ENCODE peak calls at places on chromosomes 16 and 17, in ten cellular contexts. U is GM23338, Q is foreskin fibroblast, Y is endodermal cell, X is AG04450, T is ovary, E is PC-9, I is AG10803, C is mammary epithelial cell, H is astrocyte of the spinal cord. W is an unnamed sample.
A peak's percentile ranks its signal among the peaks of the same experiment; 100 is the strongest.

GRCh38 chr16:81497690-81498089 is 53.1 kb downstream of the CMIP start:
- DNase-seq in T (no peak), I (no peak), E (no peak), H (no peak), U (peak; percentile 34), Y (no peak), X (no peak), C (no peak), Q (no peak), W (no peak)

GRCh38 chr16:22813223-22813945 is 578 bp upstream of the HS3ST2 start:
- DNase-seq in I (peak; percentile 23), U (peak; percentile 93), Y (peak; percentile 97), H (peak; percentile 21), E (no peak), C (peak; percentile 93), T (no peak), X (no peak), Q (peak; percentile 53), W (peak; percentile 86)

GRCh38 chr17:40209404-40210093 is 9.6 kb upstream of the WIPF2 start:
- DNase-seq in E (no peak), Q (no peak), X (no peak), C (no peak), I (peak; percentile 92), U (no peak), H (peak; percentile 24), T (no peak), Y (no peak), W (no peak)

GRCh38 chr17:3531266-3532101 is 26.1 kb downstream of the TRPV3 start:
- DNase-seq in I (no peak), T (peak; percentile 42), C (no peak), H (no peak), Y (no peak), E (no peak), U (no peak), Q (no peak), X (no peak), W (no peak)

GRCh38 chr17:16215002-16215272 is 397 bp downstream of the NCOR1 start:
- DNase-seq in T (no peak), Q (no peak), U (peak; percentile 69), I (peak; percentile 13), H (peak; percentile 37), C (no peak), X (no peak), Y (peak; percentile 90), E (no peak), W (peak; percentile 48)

GRCh38 chr17:81914103-81914850 is 3.1 kb upstream of the PCYT2 start:
- DNase-seq in H (no peak), C (no peak), X (no peak), U (no peak), Y (no peak), T (no peak), E (no peak), I (no peak), Q (no peak), W (no peak)

GRCh38 chr17:58303981-58304734 is 23.4 kb upstream of the MPO start:
- DNase-seq in C (peak; percentile 41), X (no peak), U (peak; percentile 82), Q (peak; percentile 12), E (no peak), I (peak; percentile 29), H (peak; percentile 22), T (no peak), Y (peak; percentile 93), W (peak; percentile 51)

GRCh38 chr16:81237282-81237681 is 1.2 kb upstream of the BCO1 start:
- DNase-seq in E (no peak), C (peak; percentile 69), U (no peak), T (no peak), I (peak; percentile 5), H (peak; percentile 36), Y (no peak), Q (no peak), X (no peak), W (peak; percentile 44)

DNA sequence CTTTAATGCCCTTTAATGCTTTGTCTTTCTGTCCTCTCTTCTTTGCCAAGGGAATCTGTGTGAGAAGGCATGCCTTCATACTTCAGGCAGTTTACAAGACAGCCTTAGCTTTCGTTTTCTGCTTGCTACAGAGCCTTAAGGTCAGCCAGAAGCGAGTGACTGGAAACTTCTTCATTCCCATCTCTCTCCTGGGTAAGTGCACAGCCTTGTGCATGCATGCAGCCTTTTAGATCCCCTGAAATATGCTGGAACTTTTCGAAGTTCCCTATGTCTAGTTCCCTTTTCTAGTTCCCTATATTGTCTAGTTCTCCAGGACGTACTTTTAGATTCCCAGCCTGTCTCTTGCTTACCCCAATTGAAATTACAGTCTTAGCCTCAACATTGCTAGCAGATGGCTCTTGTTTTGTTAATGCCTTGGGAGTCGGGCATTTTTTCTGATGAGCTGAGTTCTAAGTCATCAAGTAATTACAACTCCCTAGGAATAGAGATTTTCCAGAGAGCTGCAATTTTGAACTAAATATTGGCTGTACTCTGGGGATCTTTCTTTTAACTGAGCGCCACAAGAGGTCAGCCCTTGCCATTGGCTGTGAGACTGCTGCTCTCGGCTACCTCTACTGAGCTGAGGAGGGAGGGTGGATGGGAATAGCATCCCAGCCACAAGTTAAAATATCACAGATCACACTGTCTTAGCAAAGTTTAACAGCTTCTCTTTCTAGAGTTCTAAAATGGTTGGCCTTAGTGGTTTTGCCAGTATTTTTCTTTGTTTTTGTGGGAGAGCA is 22.7 kb upstream of the PPM1D start:
- DNase-seq in E (no peak), C (no peak), T (peak; percentile 53), Q (peak; percentile 37), Y (peak; percentile 65), X (no peak), H (no peak), U (peak; percentile 47), I (peak; percentile 70), W (no peak)
- TF ChIP-seq CTCF in E (no peak), C (peak; percentile 23), T (no peak), Q (peak; percentile 12), Y (peak; percentile 30), X (peak; percentile 13), H (no peak), U (peak; percentile 54), I (peak; percentile 40), W (no peak)

GRCh38 chr16:71896688-71897368 is 1.5 kb downstream of the IST1 start:
- DNase-seq in I (no peak), H (no peak), Y (no peak), T (no peak), E (no peak), U (no peak), C (no peak), Q (no peak), X (no peak), W (no peak)

GRCh38 chr16:71894229-71894920 is 956 bp upstream of the IST1 start:
- DNase-seq in Y (peak; percentile 86), E (peak; percentile 76), I (peak; percentile 56), C (peak; percentile 73), U (peak; percentile 85), H (peak; percentile 70), T (peak; percentile 41), Q (peak; percentile 69), X (no peak), W (peak; percentile 78)

GRCh38 chr16:71895679-71896385 is 501 bp downstream of the IST1 start:
- DNase-seq in T (no peak), X (no peak), Y (no peak), H (peak; percentile 44), Q (no peak), E (peak; percentile 42), I (peak; percentile 61), U (peak; percentile 50), C (peak; percentile 50), W (peak; percentile 52)

GRCh38 chr16:71894921-71895678 is at the start of gene IST1:
- DNase-seq in C (peak; percentile 98), Y (peak; percentile 98), U (peak; percentile 99), E (peak; percentile 89), H (peak; percentile 99), X (peak; percentile 98), Q (peak; percentile 100), I (peak; percentile 99), T (peak; percentile 99), W (peak; percentile 100)

DNA sequence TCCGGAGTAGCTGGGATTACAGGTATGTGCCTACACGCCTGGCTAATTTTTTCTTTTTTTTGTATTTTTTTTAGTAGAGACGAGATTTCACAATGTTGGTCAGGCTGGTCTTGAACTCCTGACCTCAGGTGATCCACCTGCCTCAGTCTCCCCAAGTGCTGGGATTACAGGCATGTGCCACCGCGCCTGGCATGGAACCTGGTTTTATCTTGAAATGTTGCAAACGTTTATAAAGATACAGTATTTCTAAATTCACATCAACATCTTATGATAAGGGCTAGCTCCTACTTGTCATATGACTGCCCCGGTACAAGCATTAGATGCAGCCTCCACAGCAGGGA is 1.5 kb upstream of the IST1 start:
- DNase-seq in C (no peak), E (no peak), Q (no peak), T (no peak), X (no peak), Y (no peak), H (no peak), I (no peak), U (no peak), W (no peak)
- H3K4me3 ChIP-seq in C (peak overlapping the region; percentile 87), E (peak overlapping the region; percentile 100), Q (peak overlapping the region; percentile 76), T (peak overlapping the region; percentile 72), X (peak overlapping the region; percentile 91), Y (peak overlapping the region; percentile 99), H (peak overlapping the region; percentile 90), I (peak overlapping the region; percentile 88), U (peak overlapping the region; percentile 100), W (peak overlapping the region; percentile 94)

GRCh38 chr17:4696432-4696796 is 7.5 kb downstream of the PELP1 start:
- DNase-seq in U (no peak), Q (no peak), C (no peak), T (no peak), H (no peak), E (no peak), I (no peak), X (no peak), Y (no peak), W (no peak)

GRCh38 chr17:4693416-4693815 is 10.5 kb downstream of the PELP1 start:
- DNase-seq in Q (no peak), E (no peak), U (no peak), I (no peak), X (no peak), T (no peak), Y (no peak), H (no peak), C (no peak), W (peak; percentile 33)

GRCh38 chr17:4690745-4691144 is 13.2 kb downstream of the PELP1 start:
- DNase-seq in Y (no peak), H (no peak), C (no peak), X (no peak), U (no peak), Q (no peak), I (no peak), T (no peak), E (no peak), W (no peak)

DNA sequence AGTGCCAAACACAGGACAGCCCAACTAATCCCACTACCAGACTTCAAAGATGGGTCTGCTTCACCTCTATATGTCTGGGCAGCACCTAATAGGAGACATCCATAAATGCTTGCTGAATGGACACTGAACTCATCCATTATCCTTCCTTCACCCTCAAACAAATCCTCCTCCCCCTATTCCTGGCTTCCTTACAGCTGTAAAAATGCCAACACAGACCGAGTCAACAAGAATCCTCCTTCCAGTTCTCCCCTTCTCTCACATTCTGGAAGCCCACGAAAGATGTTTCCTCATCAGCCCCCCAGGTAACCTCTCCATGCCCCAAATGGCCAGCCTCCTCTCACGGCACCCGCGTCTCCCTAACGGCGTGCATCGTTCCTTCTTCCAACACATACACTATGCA is 12.3 kb downstream of the PELP1 start:
- DNase-seq in Q (no peak), H (no peak), E (no peak), I (no peak), Y (no peak), T (no peak), U (no peak), X (no peak), C (no peak), W (no peak)
- TF ChIP-seq CTCF in Q (no peak), H (no peak), E (no peak), I (no peak), Y (no peak), T (no peak), U (no peak), X (no peak), C (no peak), W (no peak)

GRCh38 chr17:7577327-7578199 is 1.9 kb upstream of the CD68 start:
- DNase-seq in H (no peak), Y (peak; percentile 58), U (no peak), C (no peak), X (no peak), I (no peak), T (no peak), Q (no peak), E (no peak), W (no peak)

GRCh38 chr17:7576432-7576937 is 3.0 kb upstream of the CD68 start:
- DNase-seq in X (no peak), C (no peak), H (no peak), U (no peak), E (no peak), T (no peak), I (no peak), Q (no peak), Y (peak; percentile 51), W (no peak)

GRCh38 chr17:7579839-7580630 is 597 bp downstream of the CD68 start:
- DNase-seq in E (no peak), Q (no peak), I (no peak), C (no peak), U (no peak), T (no peak), Y (no peak), H (no peak), X (no peak), W (no peak)

GRCh38 chr17:7580631-7581554 is 1.5 kb downstream of the CD68 start:
- DNase-seq in C (peak; percentile 70), E (no peak), T (no peak), I (no peak), U (peak; percentile 11), X (no peak), Q (no peak), H (no peak), Y (peak; percentile 66), W (peak; percentile 60)

GRCh38 chr17:7579001-7579838 is at the start of gene CD68:
- DNase-seq in Q (peak; percentile 95), H (peak; percentile 82), Y (peak; percentile 90), T (no peak), E (peak; percentile 95), X (peak; percentile 66), I (peak; percentile 90), U (peak; percentile 73), C (peak; percentile 98), W (peak; percentile 98)
- H3K4me3 ChIP-seq in Q (peak within 1 kb of the TSS; percentile 24), H (no peak within 1 kb of the TSS), Y (no peak within 1 kb of the TSS), T (no peak within 1 kb of the TSS), E (peak within 1 kb of the TSS; percentile 38), X (peak within 1 kb of the TSS; percentile 29), I (peak within 1 kb of the TSS; percentile 43), U (no peak within 1 kb of the TSS), C (no peak within 1 kb of the TSS), W (peak within 1 kb of the TSS; percentile 35)

W was measured in epithelial cell of esophagus.